ENCODE peak calls at places on chromosomes 13 and 19, in nine cellular contexts. B is dorsolateral prefrontal cortex; R is HFFc6; U is B cell; I is GDM1; J is AG04450; Q is activated T-helper 1 cell treated with anti-CD3 and anti-CD28 coated beads, Interleukin-12 subunit alpha, Interleukin-12 subunit beta, Interleukin-2, Interleukin-4 antibody, amounts not matched to agents 30 ng/mL and 10 ng/mL and 1 ng/mL, durations not matched to agents 14 hours and 24 hours and 36 hours; C is mucosa of descending colon; W is ACHN. N is an unnamed sample.
A peak's percentile ranks its signal among the peaks of the same experiment; 100 is the strongest.

GRCh38 chr19:17749912-17750317 is 1.4 kb upstream of the FCHO1 start:
- DNase-seq in B (no peak), R (no peak), U (no peak), I (no peak), J (no peak), Q (no peak), C (no peak), W (no peak), N (no peak)

GRCh38 chr19:44212865-44213346 is 574 bp downstream of the ZNF227 start:
- DNase-seq in B (no peak), R (peak; percentile 3), U (no peak), I (no peak), J (no peak), Q (no peak), C (no peak), W (peak; percentile 31), N (peak; percentile 65)

GRCh38 chr19:47618771-47619170 is 9.8 kb downstream of the BICRA start:
- DNase-seq in B (no peak), R (no peak), U (no peak), I (no peak), J (no peak), Q (no peak), C (no peak), W (no peak), N (no peak)

GRCh38 chr19:38616265-38616664 is 1.5 kb downstream of the MAP4K1 start:
- DNase-seq in B (no peak), R (no peak), U (no peak), I (no peak), J (no peak), Q (no peak), C (no peak), W (no peak), N (no peak)

GRCh38 chr19:53879145-53880037 is 2.6 kb upstream of the PRKCG start:
- DNase-seq in B (peak; percentile 97), R (peak; percentile 92), U (peak; percentile 85), I (peak; percentile 73), J (peak; percentile 67), Q (peak; percentile 84), C (peak; percentile 90), W (no peak), N (peak; percentile 93)

GRCh38 chr13:22061806-22062391 is 391.0 kb downstream of the FGF9 start:
- DNase-seq in B (no peak), R (no peak), U (peak; percentile 33), I (no peak), J (no peak), Q (no peak), C (no peak), W (no peak), N (no peak)

GRCh38 chr19:14361824-14362223 is 19.4 kb upstream of the ADGRE5 start:
- DNase-seq in B (no peak), R (no peak), U (peak; percentile 60), I (peak; percentile 56), J (no peak), Q (no peak), C (no peak), W (peak; percentile 25), N (no peak)

GRCh38 chr19:34327851-34328250 is 37.1 kb upstream of the GPI start:
- DNase-seq in B (no peak), R (no peak), U (no peak), I (no peak), J (no peak), Q (no peak), C (no peak), W (no peak), N (no peak)

GRCh38 chr19:41641879-41642485 is 15.1 kb upstream of the CEACAM4 start:
- DNase-seq in B (peak; percentile 68), R (peak; percentile 47), U (peak; percentile 74), I (peak; percentile 43), J (peak; percentile 6), Q (peak; percentile 48), C (peak; percentile 92), W (peak; percentile 50), N (peak; percentile 59)

GRCh38 chr13:98176777-98177608 is at the start of gene RNF113B:
- DNase-seq in B (no peak), R (no peak), U (no peak), I (no peak), J (no peak), Q (no peak), C (no peak), W (no peak), N (no peak)

GRCh38 chr13:34611678-34612077 is 330.4 kb upstream of the NBEA start:
- DNase-seq in B (no peak), R (no peak), U (no peak), I (no peak), J (no peak), Q (no peak), C (no peak), W (no peak), N (no peak)

GRCh38 chr19:15324791-15325519 is 7.4 kb downstream of the BRD4 start:
- DNase-seq in B (no peak), R (no peak), U (no peak), I (no peak), J (no peak), Q (no peak), C (no peak), W (no peak), N (no peak)

GRCh38 chr19:5321851-5322681 is 18.5 kb downstream of the PTPRS start:
- DNase-seq in B (peak; percentile 72), R (no peak), U (peak; percentile 70), I (peak; percentile 37), J (no peak), Q (no peak), C (no peak), W (no peak), N (peak; percentile 42)

GRCh38 chr19:56170261-56170660 is 5.5 kb upstream of the GALP start:
- DNase-seq in B (no peak), R (no peak), U (no peak), I (no peak), J (no peak), Q (no peak), C (no peak), W (peak; percentile 89), N (peak; percentile 82)

GRCh38 chr13:40113644-40114304 is 458.3 kb downstream of the COG6 start:
- DNase-seq in B (no peak), R (no peak), U (peak; percentile 18), I (no peak), J (no peak), Q (no peak), C (no peak), W (no peak), N (no peak)

GRCh38 chr19:41701401-41702075 is 6.9 kb upstream of the CEACAM5 start:
- DNase-seq in B (no peak), R (no peak), U (no peak), I (no peak), J (no peak), Q (no peak), C (peak; percentile 63), W (peak; percentile 49), N (no peak)

GRCh38 chr13:110447058-110447511 is 114.4 kb downstream of the RAB20 start:
- DNase-seq in B (no peak), R (peak; percentile 29), U (peak; percentile 19), I (no peak), J (no peak), Q (no peak), C (no peak), W (no peak), N (no peak)

GRCh38 chr13:112844411-112844810 is 124.6 kb upstream of the MCF2L start:
- DNase-seq in B (no peak), R (no peak), U (no peak), I (no peak), J (no peak), Q (no peak), C (no peak), W (no peak), N (no peak)

GRCh38 chr13:28819748-28820098 is 416 bp upstream of the MTUS2 start:
- DNase-seq in B (peak; percentile 56), R (no peak), U (peak; percentile 62), I (no peak), J (no peak), Q (peak; percentile 24), C (peak; percentile 16), W (peak; percentile 48), N (peak; percentile 45)

GRCh38 chr19:55644191-55644833 is 863 bp downstream of the ZNF581 start:
- DNase-seq in B (no peak), R (no peak), U (no peak), I (no peak), J (no peak), Q (no peak), C (no peak), W (no peak), N (no peak)

GRCh38 chr13:84279166-84279565 is 396.9 kb upstream of the SLITRK1 start:
- DNase-seq in B (no peak), R (peak; percentile 40), U (no peak), I (no peak), J (no peak), Q (no peak), C (no peak), W (no peak), N (no peak)